ENCODE peak calls at places on chromosomes 12 and 14, in six cellular contexts. V is kidney, B is dorsolateral prefrontal cortex, L is heart left ventricle, O is A549, C is mammary epithelial cell. E is an unnamed sample.

GRCh38 chr14:59675394-59675793 is 98.8 kb upstream of the CCDC175 start:
- DNase-seq in C (no peak), O (no peak), B (no peak), V (no peak), L (no peak), E (no peak)

GRCh38 chr14:85533821-85534271 is 3.9 kb downstream of the FLRT2 start:
- DNase-seq in L (no peak), V (peak), O (peak), B (no peak), C (peak), E (no peak)

GRCh38 chr12:69066420-69067373 is 133.7 kb upstream of the CPM start:
- DNase-seq in B (no peak), L (peak), C (no peak), O (no peak), V (no peak), E (no peak)

GRCh38 chr12:110316861-110317260 is 35.8 kb downstream of the ATP2A2 start:
- DNase-seq in O (no peak), V (no peak), L (no peak), B (no peak), C (peak), E (no peak)

GRCh38 chr14:93085916-93086315 is 29.8 kb downstream of the ITPK1 start:
- DNase-seq in B (no peak), L (no peak), V (no peak), O (no peak), C (peak), E (no peak)

GRCh38 chr14:58992935-58993334 is 195.5 kb upstream of the DAAM1 start:
- DNase-seq in L (no peak), B (no peak), V (no peak), O (no peak), C (peak), E (no peak)

GRCh38 chr12:66329941-66330340 is 27.6 kb downstream of the HELB start:
- DNase-seq in L (no peak), B (no peak), O (no peak), V (no peak), C (peak), E (no peak)

GRCh38 chr14:60250318-60251035 is 1.5 kb downstream of the PPM1A start:
- DNase-seq in O (no peak), C (peak), V (no peak), L (no peak), B (no peak), E (no peak)

GRCh38 chr12:113040722-113041168 is 15.8 kb upstream of the DTX1 start:
- DNase-seq in O (peak), C (peak), B (no peak), L (peak), V (peak), E (peak)

GRCh38 chr12:62130400-62130799 is 129.8 kb upstream of the USP15 start:
- DNase-seq in B (no peak), O (no peak), L (no peak), V (no peak), C (no peak), E (no peak)

GRCh38 chr12:52243774-52244614 is 11.0 kb downstream of the KRT7 start:
- DNase-seq in O (peak), C (peak), V (peak), L (peak), B (peak), E (peak)

GRCh38 chr14:95102678-95103039 is 54.7 kb downstream of the DICER1 start:
- DNase-seq in B (no peak), L (no peak), V (no peak), C (no peak), O (no peak), E (no peak)

GRCh38 chr12:89968151-89968699 is 259.6 kb upstream of the ATP2B1 start:
- DNase-seq in V (no peak), O (no peak), B (no peak), L (no peak), C (no peak), E (no peak)

GRCh38 chr12:128609861-128610260 is 213.9 kb downstream of the SLC15A4 start:
- DNase-seq in L (no peak), B (no peak), C (no peak), V (no peak), O (no peak), E (no peak)

GRCh38 chr14:95527392-95528002 is 7.4 kb upstream of the GLRX5 start:
- DNase-seq in C (no peak), V (no peak), B (no peak), L (no peak), O (no peak), E (no peak)

GRCh38 chr12:46455648-46456352 is 83.2 kb upstream of the SLC38A2 start:
- DNase-seq in L (no peak), C (peak), B (no peak), V (no peak), O (no peak), E (no peak)

GRCh38 chr12:104248444-104248843 is 32.9 kb downstream of the TXNRD1 start:
- DNase-seq in L (no peak), V (no peak), C (no peak), O (no peak), B (no peak), E (no peak)

GRCh38 chr12:92553389-92553788 is 149.4 kb upstream of the PLEKHG7 start:
- DNase-seq in C (peak), L (peak), O (no peak), B (no peak), V (peak), E (peak)

GRCh38 chr12:4025420-4026358 is 152.5 kb upstream of the PARP11 start:
- DNase-seq in L (no peak), C (no peak), B (no peak), O (no peak), V (no peak), E (no peak)

GRCh38 chr14:54300881-54301280 is 95.9 kb upstream of the CDKN3 start:
- DNase-seq in C (no peak), V (no peak), O (no peak), B (no peak), L (no peak), E (no peak)

GRCh38 chr12:47087088-47087688 is 7.4 kb upstream of the AMIGO2 start:
- DNase-seq in B (no peak), V (no peak), L (no peak), C (no peak), O (no peak), E (no peak)

DNA sequence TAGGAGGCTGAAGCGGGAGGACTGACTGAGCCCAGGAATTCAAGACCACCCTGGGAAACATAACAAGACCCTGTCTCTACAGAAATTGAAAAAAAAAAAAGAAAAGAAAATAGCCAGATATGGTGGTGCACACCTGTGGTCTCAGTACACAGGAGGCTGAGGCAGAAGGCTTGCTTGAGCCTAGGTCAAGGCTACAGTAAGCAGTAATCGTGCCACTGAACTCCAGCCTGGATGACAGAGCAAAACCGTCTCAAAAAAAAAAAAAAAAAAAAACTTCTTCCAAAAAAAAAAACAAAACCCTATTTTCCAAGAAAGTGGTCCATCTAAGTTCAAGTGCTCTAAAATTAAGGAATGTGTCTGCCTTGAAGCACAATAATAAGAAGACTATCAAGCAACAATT is 19.8 kb downstream of the SNX6 start:
- DNase-seq in V (no peak), L (no peak), O (no peak), C (no peak), B (no peak), E (no peak)
- H3K27ac ChIP-seq in V (no peak), L (no peak), O (peak), C (no peak), B (no peak), E (no peak)

GRCh38 chr14:77123381-77124344 is 17.9 kb downstream of the ZDHHC22 start:
- DNase-seq in B (no peak), V (peak), L (peak), C (peak), O (no peak), E (peak)
- H3K27ac ChIP-seq in B (peak), V (no peak), L (no peak), C (no peak), O (no peak), E (peak)

GRCh38 chr12:8785499-8785898 is 36.9 kb upstream of the A2ML1 start:
- DNase-seq in C (no peak), B (no peak), O (no peak), L (no peak), V (no peak), E (no peak)

GRCh38 chr12:8781326-8781725 is 41.1 kb upstream of the A2ML1 start:
- DNase-seq in V (no peak), B (no peak), L (no peak), O (no peak), C (no peak), E (no peak)

GRCh38 chr12:8780389-8780788 is 42.0 kb upstream of the A2ML1 start:
- DNase-seq in L (no peak), C (peak), V (no peak), B (no peak), O (peak), E (no peak)

GRCh38 chr12:8779862-8780261 is 42.6 kb upstream of the A2ML1 start:
- DNase-seq in C (no peak), V (no peak), L (no peak), O (no peak), B (no peak), E (no peak)

DNA sequence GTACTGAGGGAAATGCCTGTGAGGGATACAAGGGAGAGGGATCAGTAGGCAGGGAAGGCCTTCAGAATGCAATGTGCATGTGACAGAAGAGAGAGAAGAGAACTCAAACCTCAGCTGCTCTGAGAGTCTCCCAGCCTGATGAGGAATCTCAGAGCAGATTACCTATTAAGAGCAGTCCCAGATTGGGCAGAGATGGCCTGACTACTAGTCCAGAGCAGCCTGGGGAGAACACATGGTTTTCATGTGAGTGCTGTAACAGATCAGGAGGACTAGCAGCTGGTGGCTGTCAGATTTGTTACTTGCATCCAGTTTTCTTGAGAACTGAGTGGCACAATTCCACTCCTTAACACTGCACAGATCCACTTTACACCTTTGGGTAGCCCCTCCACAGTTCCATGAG is 38.0 kb upstream of the A2ML1 start:
- DNase-seq in L (no peak), O (no peak), C (no peak), B (no peak), V (no peak), E (no peak)
- H3K27ac ChIP-seq in L (no peak), O (no peak), C (no peak), B (no peak), V (no peak), E (no peak)

DNA sequence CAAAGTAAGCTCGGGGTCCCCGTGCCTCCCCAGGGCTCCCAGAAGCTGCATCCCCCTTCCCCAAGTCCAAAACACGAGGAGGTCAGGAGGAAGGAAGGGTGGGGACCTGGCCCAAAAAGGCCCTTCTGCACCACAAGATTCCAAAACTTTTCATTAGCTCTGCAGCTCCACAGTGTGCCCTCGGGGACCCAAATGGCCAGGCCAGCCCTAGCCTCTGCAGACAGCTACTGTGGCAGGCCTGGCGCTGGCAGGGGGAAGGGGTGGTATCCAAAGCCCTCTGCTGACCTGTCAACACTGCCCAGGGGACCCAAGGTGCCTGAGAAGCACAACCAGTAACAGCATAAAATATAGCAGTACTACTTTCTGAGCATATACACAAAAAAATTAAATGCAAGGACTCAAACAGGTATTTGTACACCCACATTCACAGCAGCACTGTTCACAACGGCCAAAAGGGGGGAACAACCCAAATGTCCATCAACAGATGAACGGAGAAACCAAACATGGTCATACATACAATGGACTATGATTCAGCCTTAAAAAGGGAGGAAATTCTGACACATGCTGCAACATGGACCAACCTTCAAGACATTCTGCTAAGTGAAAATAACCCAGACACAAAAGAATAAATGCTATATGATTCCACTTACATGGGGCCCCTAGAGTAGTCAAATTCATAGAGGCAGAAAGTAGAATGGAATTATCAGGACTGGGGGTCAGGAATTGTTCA is 29.7 kb downstream of the ACTN1 start:
- DNase-seq in L (peak), O (no peak), B (no peak), C (peak), V (peak), E (no peak)
- H3K27ac ChIP-seq in L (peak), O (peak), B (peak), C (peak), V (no peak), E (peak)

E was measured in left ventricle myocardium inferior.